ENCODE peak calls at places on chromosomes 5 and 9, in nine cellular contexts. Y, R, F, L, C, N, V, P and X are unnamed samples.

GRCh38 chr5:68793074-68793473 is 300.7 kb upstream of the SLC30A5 start:
- DNase-seq in F (no peak), N (no peak), L (no peak), P (no peak), V (no peak), Y (no peak), R (no peak), C (no peak), X (no peak)

GRCh38 chr5:168820776-168821302 is 241.7 kb upstream of the PANK3 start:
- DNase-seq in F (no peak), R (no peak), N (no peak), C (no peak), Y (no peak), P (no peak), V (no peak), L (no peak), X (no peak)

GRCh38 chr5:76690704-76691469 is 25.0 kb upstream of the F2R start:
- DNase-seq in P (no peak), R (no peak), V (no peak), Y (no peak), L (no peak), C (no peak), F (no peak), N (no peak), X (no peak)

GRCh38 chr5:97735209-97735608 is 552.2 kb upstream of the RIOK2 start:
- DNase-seq in F (no peak), R (no peak), P (no peak), V (no peak), C (peak), Y (no peak), L (no peak), N (no peak), X (no peak)

GRCh38 chr9:1233568-1233967 is 183.4 kb downstream of the DMRT2 start:
- DNase-seq in N (no peak), Y (no peak), C (no peak), F (no peak), R (no peak), V (no peak), L (no peak), P (no peak), X (no peak)

GRCh38 chr5:171700331-171700935 is 85.2 kb upstream of the SMIM23 start:
- DNase-seq in Y (no peak), F (no peak), R (no peak), C (no peak), P (no peak), L (no peak), N (no peak), V (no peak), X (no peak)

GRCh38 chr9:70413427-70413797 is 1.0 kb downstream of the KLF9 start:
- DNase-seq in P (no peak), F (peak), N (no peak), L (peak), V (peak), R (no peak), C (peak), Y (no peak), X (peak)

GRCh38 chr5:78896128-78896527 is 89.0 kb downstream of the ARSB start:
- DNase-seq in P (no peak), L (no peak), Y (no peak), N (no peak), R (no peak), F (no peak), V (no peak), C (peak), X (no peak)

GRCh38 chr9:27078685-27079084 is 30.3 kb upstream of the TEK start:
- DNase-seq in C (no peak), L (no peak), Y (no peak), F (no peak), V (no peak), N (no peak), R (no peak), P (no peak), X (no peak)

GRCh38 chr5:37837101-37838032 is 2.5 kb downstream of the GDNF start:
- DNase-seq in F (peak), R (peak), C (peak), P (no peak), V (peak), Y (no peak), N (peak), L (peak), X (no peak)

GRCh38 chr5:126438871-126439270 is 15.7 kb downstream of the GRAMD2B start:
- DNase-seq in N (no peak), Y (no peak), F (no peak), V (no peak), C (peak), L (no peak), R (no peak), P (no peak), X (no peak)

GRCh38 chr5:132294728-132295504 is 722 bp downstream of the SLC22A4 start:
- DNase-seq in L (peak), P (no peak), R (peak), C (peak), Y (peak), F (peak), V (no peak), N (peak), X (peak)

GRCh38 chr5:73103885-73104284 is 16.5 kb upstream of the TMEM171 start:
- DNase-seq in R (no peak), P (no peak), L (no peak), C (no peak), Y (no peak), F (no peak), V (no peak), N (no peak), X (no peak)

GRCh38 chr9:34506623-34507022 is 16.2 kb downstream of the ENHO start:
- DNase-seq in P (no peak), N (peak), C (no peak), Y (no peak), R (no peak), V (no peak), F (no peak), L (no peak), X (no peak)

GRCh38 chr9:98135558-98135934 is 16.5 kb upstream of the TRIM14 start:
- DNase-seq in C (no peak), Y (no peak), F (no peak), P (no peak), V (no peak), N (no peak), L (no peak), R (no peak), X (no peak)

GRCh38 chr9:127142291-127142690 is 19.9 kb upstream of the ANGPTL2 start:
- DNase-seq in R (no peak), P (no peak), N (no peak), V (no peak), C (no peak), Y (no peak), F (no peak), L (no peak), X (no peak)

GRCh38 chr5:15791859-15792258 is 291.9 kb downstream of the FBXL7 start:
- DNase-seq in L (no peak), C (peak), N (no peak), F (no peak), Y (no peak), R (no peak), V (no peak), P (no peak), X (no peak)

GRCh38 chr5:57488308-57488955 is 5.8 kb upstream of the ACTBL2 start:
- DNase-seq in N (no peak), V (no peak), R (no peak), F (no peak), Y (no peak), L (no peak), C (peak), P (no peak), X (no peak)

GRCh38 chr9:116928283-116928682 is 241.2 kb downstream of the TRIM32 start:
- DNase-seq in R (no peak), V (no peak), F (no peak), L (no peak), N (no peak), P (no peak), C (no peak), Y (no peak), X (no peak)

GRCh38 chr5:142403583-142403982 is 78.8 kb upstream of the SPRY4 start:
- DNase-seq in R (no peak), V (peak), Y (no peak), P (peak), L (no peak), F (no peak), C (no peak), N (no peak), X (no peak)

GRCh38 chr5:132830436-132831094 is at the start of gene SHROOM1:
- DNase-seq in F (peak), P (no peak), V (peak), R (no peak), N (no peak), C (peak), L (peak), Y (no peak), X (peak)

GRCh38 chr5:170115925-170116324 is 10.2 kb downstream of the FOXI1 start:
- DNase-seq in N (no peak), C (no peak), V (no peak), F (no peak), P (no peak), L (no peak), R (no peak), Y (no peak), X (no peak)

GRCh38 chr9:90047828-90048227 is 443.0 kb downstream of the GADD45G start:
- DNase-seq in P (no peak), R (no peak), C (no peak), V (no peak), Y (no peak), N (no peak), L (no peak), F (no peak), X (no peak)

GRCh38 chr9:118170032-118170955 is 466.1 kb downstream of the TLR4 start:
- DNase-seq in P (peak), R (no peak), Y (no peak), L (peak), V (peak), C (peak), N (no peak), F (peak), X (no peak)

GRCh38 chr9:8855046-8855445 is 1055.5 kb upstream of the DMAC1 start:
- DNase-seq in R (no peak), N (no peak), C (no peak), Y (no peak), P (no peak), L (no peak), V (peak), F (no peak), X (no peak)

GRCh38 chr5:50553560-50553984 is 112.5 kb upstream of the EMB start:
- DNase-seq in N (no peak), V (no peak), R (no peak), P (no peak), Y (no peak), F (no peak), L (no peak), C (no peak), X (no peak)

GRCh38 chr9:13113751-13114150 is 165.7 kb downstream of the MPDZ start:
- DNase-seq in N (no peak), Y (no peak), R (no peak), V (no peak), P (no peak), L (no peak), C (peak), F (no peak), X (no peak)

GRCh38 chr9:12732971-12733370 is 39.8 kb downstream of the TYRP1 start:
- DNase-seq in N (no peak), C (no peak), R (no peak), F (no peak), P (no peak), L (no peak), V (no peak), Y (no peak), X (no peak)

GRCh38 chr5:350355-350754 is 28.8 kb downstream of the AHRR start:
- DNase-seq in P (peak), Y (no peak), L (peak), V (no peak), F (peak), C (peak), N (peak), R (no peak), X (no peak)

GRCh38 chr5:17241635-17242034 is 24.2 kb downstream of the BASP1 start:
- DNase-seq in N (no peak), P (no peak), Y (no peak), C (no peak), F (no peak), L (no peak), R (no peak), V (no peak), X (no peak)

GRCh38 chr5:168658394-168658793 is 79.2 kb upstream of the PANK3 start:
- DNase-seq in P (no peak), F (no peak), V (no peak), R (no peak), C (no peak), N (no peak), Y (no peak), L (no peak), X (no peak)

GRCh38 chr9:83962165-83962564 is 17.9 kb downstream of the HNRNPK start:
- DNase-seq in Y (no peak), R (no peak), F (no peak), V (no peak), P (no peak), L (no peak), N (no peak), C (no peak), X (no peak)

GRCh38 chr9:98285446-98285845 is 30.0 kb upstream of the TBC1D2 start:
- DNase-seq in N (no peak), F (no peak), L (peak), R (no peak), V (no peak), C (no peak), Y (no peak), P (no peak), X (no peak)

GRCh38 chr9:96344458-96345180 is 38.9 kb downstream of the SLC35D2 start:
- DNase-seq in V (peak), L (peak), C (peak), Y (no peak), N (no peak), R (no peak), P (peak), F (no peak), X (no peak)

GRCh38 chr9:121954477-121955175 is 138.5 kb downstream of the TTLL11 start:
- DNase-seq in L (no peak), C (peak), F (no peak), V (no peak), R (no peak), N (no peak), P (no peak), Y (no peak), X (no peak)

GRCh38 chr5:149162401-149163084 is 21.2 kb downstream of the ABLIM3 start:
- DNase-seq in V (no peak), N (no peak), L (no peak), R (no peak), Y (no peak), P (no peak), C (no peak), F (no peak), X (no peak)

GRCh38 chr5:149367249-149367971 is 9.6 kb downstream of the PCYOX1L start:
- DNase-seq in C (peak), R (peak), L (peak), N (peak), V (peak), F (peak), P (peak), Y (peak), X (no peak)

GRCh38 chr9:87667164-87667738 is 58.7 kb upstream of the CTSL start:
- DNase-seq in C (no peak), N (no peak), V (no peak), R (no peak), P (peak), L (peak), F (peak), Y (no peak), X (no peak)

GRCh38 chr9:101235105-101235866 is 149.5 kb downstream of the BAAT start:
- DNase-seq in L (no peak), F (no peak), P (no peak), V (peak), N (no peak), R (no peak), C (peak), Y (no peak), X (no peak)